ENCODE peak calls at places on chromosomes 3 and 15, in nine cellular contexts. One of them, this sample, is unnamed.
A peak's percentile ranks its signal among the peaks of the same experiment; 100 is the strongest.

GRCh38 chr3:53103566-53104296 is 26.5 kb downstream of the RFT1 start:
- DNase-seq in AG08396: no peak
- DNase-seq in left ventricle myocardium superior: peak; percentile 51
- DNase-seq in HFFc6: peak; percentile 27
- DNase-seq in erythroblast: no peak
- DNase-seq in fibroblast of the aortic adventitia: no peak
- DNase-seq in effector memory CD8-positive, alpha-beta T cell: no peak
- DNase-seq in HFF-Myc: no peak
- DNase-seq in tibial nerve: no peak
- DNase-seq in this sample: no peak

GRCh38 chr3:186790261-186790981 is 7.0 kb downstream of the EIF4A2 start:
- DNase-seq in AG08396: no peak
- DNase-seq in left ventricle myocardium superior: no peak
- DNase-seq in HFFc6: peak; percentile 57
- DNase-seq in erythroblast: peak; percentile 53
- DNase-seq in fibroblast of the aortic adventitia: peak; percentile 67
- DNase-seq in effector memory CD8-positive, alpha-beta T cell: no peak
- DNase-seq in HFF-Myc: peak; percentile 74
- DNase-seq in tibial nerve: no peak
- DNase-seq in this sample: no peak

GRCh38 chr15:100330221-100330620 is 11.6 kb downstream of the ADAMTS17 start:
- DNase-seq in AG08396: no peak
- DNase-seq in left ventricle myocardium superior: no peak
- DNase-seq in HFFc6: no peak
- DNase-seq in erythroblast: no peak
- DNase-seq in fibroblast of the aortic adventitia: no peak
- DNase-seq in effector memory CD8-positive, alpha-beta T cell: no peak
- DNase-seq in HFF-Myc: no peak
- DNase-seq in tibial nerve: no peak
- DNase-seq in this sample: no peak

GRCh38 chr3:108342829-108343478 is 46.6 kb downstream of the HHLA2 start:
- DNase-seq in AG08396: no peak
- DNase-seq in left ventricle myocardium superior: no peak
- DNase-seq in HFFc6: peak; percentile 4
- DNase-seq in erythroblast: no peak
- DNase-seq in fibroblast of the aortic adventitia: peak; percentile 84
- DNase-seq in effector memory CD8-positive, alpha-beta T cell: no peak
- DNase-seq in HFF-Myc: no peak
- DNase-seq in tibial nerve: no peak
- DNase-seq in this sample: no peak

GRCh38 chr3:77935418-77935817 is 895.5 kb downstream of the ROBO2 start:
- DNase-seq in AG08396: no peak
- DNase-seq in left ventricle myocardium superior: no peak
- DNase-seq in HFFc6: no peak
- DNase-seq in erythroblast: no peak
- DNase-seq in fibroblast of the aortic adventitia: no peak
- DNase-seq in effector memory CD8-positive, alpha-beta T cell: no peak
- DNase-seq in HFF-Myc: no peak
- DNase-seq in tibial nerve: no peak
- DNase-seq in this sample: no peak

GRCh38 chr15:50046868-50047267 is 72.2 kb downstream of the ATP8B4 start:
- DNase-seq in AG08396: no peak
- DNase-seq in left ventricle myocardium superior: no peak
- DNase-seq in HFFc6: peak; percentile 28
- DNase-seq in erythroblast: no peak
- DNase-seq in fibroblast of the aortic adventitia: peak; percentile 59
- DNase-seq in effector memory CD8-positive, alpha-beta T cell: no peak
- DNase-seq in HFF-Myc: no peak
- DNase-seq in tibial nerve: no peak
- DNase-seq in this sample: no peak

GRCh38 chr3:9779721-9780450 is 10.1 kb upstream of the CAMK1 start:
- DNase-seq in AG08396: no peak
- DNase-seq in left ventricle myocardium superior: no peak
- DNase-seq in HFFc6: no peak
- DNase-seq in erythroblast: peak; percentile 39
- DNase-seq in fibroblast of the aortic adventitia: no peak
- DNase-seq in effector memory CD8-positive, alpha-beta T cell: peak; percentile 20
- DNase-seq in HFF-Myc: no peak
- DNase-seq in tibial nerve: no peak
- DNase-seq in this sample: no peak

GRCh38 chr15:35120173-35120572 is 35.1 kb upstream of the NANOGP8 start:
- DNase-seq in AG08396: no peak
- DNase-seq in left ventricle myocardium superior: no peak
- DNase-seq in HFFc6: no peak
- DNase-seq in erythroblast: no peak
- DNase-seq in fibroblast of the aortic adventitia: no peak
- DNase-seq in effector memory CD8-positive, alpha-beta T cell: no peak
- DNase-seq in HFF-Myc: no peak
- DNase-seq in tibial nerve: no peak
- DNase-seq in this sample: no peak

GRCh38 chr3:42442640-42443039 is 32.2 kb upstream of the LYZL4 start:
- DNase-seq in AG08396: no peak
- DNase-seq in left ventricle myocardium superior: no peak
- DNase-seq in HFFc6: no peak
- DNase-seq in erythroblast: no peak
- DNase-seq in fibroblast of the aortic adventitia: no peak
- DNase-seq in effector memory CD8-positive, alpha-beta T cell: no peak
- DNase-seq in HFF-Myc: no peak
- DNase-seq in tibial nerve: no peak
- DNase-seq in this sample: no peak

GRCh38 chr15:71573599-71573998 is 236.8 kb upstream of the NR2E3 start:
- DNase-seq in AG08396: no peak
- DNase-seq in left ventricle myocardium superior: no peak
- DNase-seq in HFFc6: no peak
- DNase-seq in erythroblast: no peak
- DNase-seq in fibroblast of the aortic adventitia: no peak
- DNase-seq in effector memory CD8-positive, alpha-beta T cell: no peak
- DNase-seq in HFF-Myc: no peak
- DNase-seq in tibial nerve: no peak
- DNase-seq in this sample: no peak

GRCh38 chr15:88541709-88542341 is 4.7 kb downstream of the DET1 start:
- DNase-seq in AG08396: no peak
- DNase-seq in left ventricle myocardium superior: no peak
- DNase-seq in HFFc6: no peak
- DNase-seq in erythroblast: no peak
- DNase-seq in fibroblast of the aortic adventitia: no peak
- DNase-seq in effector memory CD8-positive, alpha-beta T cell: no peak
- DNase-seq in HFF-Myc: no peak
- DNase-seq in tibial nerve: no peak
- DNase-seq in this sample: no peak

This sample was measured in testis.